ENCODE peak calls at places on chromosomes 1 and 21, in ten cellular contexts. V is cardiac fibroblast, A is RWPE1, R is esophagus squamous epithelium, E is ascending aorta, L is NCI-H345, D is T-helper 2 cell, Q is AG10803, C is endothelial cell, G is activated T-helper 1 cell treated with Interleukin-2 at 50 U/mL for 16 hours. U is an unnamed sample.

GRCh38 chr1:206470692-206471414 is 577 bp downstream of the IKBKE start:
- DNase-seq in A (peak; percentile 60), L (no peak), C (peak; percentile 51), R (no peak), G (peak; percentile 34), E (no peak), Q (peak; percentile 70), V (peak; percentile 77), D (no peak), U (peak; percentile 84)

GRCh38 chr21:36791695-36792451 is 93.0 kb downstream of the SIM2 start:
- DNase-seq in D (no peak), G (no peak), L (no peak), R (no peak), V (no peak), Q (no peak), A (no peak), C (no peak), E (no peak), U (no peak)

GRCh38 chr1:212561501-212561931 is 47.0 kb upstream of the ATF3 start:
- DNase-seq in D (no peak), L (no peak), Q (peak; percentile 45), E (peak; percentile 48), G (no peak), C (no peak), A (no peak), V (peak; percentile 17), R (no peak), U (peak; percentile 58)

GRCh38 chr1:40110389-40110788 is 13.3 kb upstream of the PPT1 start:
- DNase-seq in V (no peak), D (no peak), G (no peak), E (no peak), C (no peak), Q (no peak), L (no peak), A (no peak), R (no peak), U (no peak)

GRCh38 chr21:41729701-41730368 is 37.0 kb downstream of the RIPK4 start:
- DNase-seq in L (no peak), A (no peak), G (no peak), E (no peak), R (no peak), Q (no peak), D (no peak), C (no peak), V (no peak), U (no peak)

GRCh38 chr21:41725421-41726021 is 41.3 kb downstream of the RIPK4 start:
- DNase-seq in R (no peak), Q (no peak), A (no peak), D (no peak), C (no peak), V (no peak), G (no peak), E (no peak), L (no peak), U (no peak)

GRCh38 chr1:66183386-66183785 is 350.6 kb upstream of the SGIP1 start:
- DNase-seq in G (no peak), V (no peak), A (no peak), C (no peak), L (no peak), R (no peak), Q (no peak), E (no peak), D (no peak), U (no peak)

GRCh38 chr1:208604295-208604694 is 360.1 kb upstream of the PLXNA2 start:
- DNase-seq in D (no peak), L (no peak), V (no peak), C (no peak), A (peak; percentile 61), G (no peak), Q (peak; percentile 23), R (no peak), E (no peak), U (peak; percentile 84)

GRCh38 chr1:220301630-220302029 is 29.4 kb upstream of the RAB3GAP2 start:
- DNase-seq in C (no peak), E (no peak), Q (no peak), V (no peak), R (no peak), A (no peak), D (no peak), L (no peak), G (no peak), U (no peak)

GRCh38 chr1:32470431-32470830 is 5.6 kb downstream of the ZBTB8B start:
- DNase-seq in E (no peak), Q (no peak), L (no peak), G (no peak), V (peak; percentile 31), R (no peak), A (no peak), C (no peak), D (no peak), U (no peak)

GRCh38 chr21:44800971-44801467 is 601 bp downstream of the UBE2G2 start:
- DNase-seq in C (no peak), A (peak; percentile 59), L (peak; percentile 15), E (no peak), Q (peak; percentile 32), R (no peak), V (peak; percentile 31), D (no peak), G (no peak), U (peak; percentile 54)

GRCh38 chr1:116284819-116285390 is 88.1 kb upstream of the ATP1A1 start:
- DNase-seq in Q (no peak), V (no peak), R (no peak), D (no peak), A (no peak), E (no peak), L (no peak), C (no peak), G (no peak), U (no peak)

GRCh38 chr1:8825985-8826481 is 8.6 kb upstream of the RERE start:
- DNase-seq in R (no peak), E (no peak), G (no peak), Q (peak; percentile 93), V (peak; percentile 74), A (no peak), D (no peak), C (no peak), L (no peak), U (peak; percentile 42)

GRCh38 chr1:59978026-59978425 is 51.5 kb upstream of the CYP2J2 start:
- DNase-seq in V (no peak), E (no peak), A (no peak), D (no peak), G (no peak), Q (peak; percentile 37), R (no peak), L (no peak), C (no peak), U (peak; percentile 14)

GRCh38 chr1:223180803-223181321 is 37.8 kb upstream of the TLR5 start:
- DNase-seq in E (no peak), C (no peak), L (peak; percentile 36), V (peak; percentile 37), A (peak; percentile 42), Q (peak; percentile 85), R (no peak), G (no peak), D (no peak), U (peak; percentile 96)

GRCh38 chr1:37246631-37247030 is 212.3 kb upstream of the GRIK3 start:
- DNase-seq in Q (no peak), L (no peak), C (no peak), R (no peak), G (no peak), E (no peak), V (no peak), A (no peak), D (no peak), U (no peak)

GRCh38 chr1:234230414-234230862 is 142.8 kb upstream of the COA6 start:
- DNase-seq in D (no peak), E (no peak), Q (no peak), V (no peak), C (no peak), L (peak; percentile 93), R (no peak), G (no peak), A (no peak), U (no peak)

GRCh38 chr1:225691861-225692516 is 39.1 kb upstream of the ENAH start:
- DNase-seq in E (no peak), L (no peak), G (no peak), D (no peak), C (no peak), A (no peak), R (no peak), Q (peak; percentile 95), V (peak; percentile 77), U (peak; percentile 91)

GRCh38 chr1:35929730-35930592 is 944 bp upstream of the AGO3 start:
- DNase-seq in L (peak; percentile 45), D (peak; percentile 5), A (peak; percentile 37), V (peak; percentile 71), R (peak; percentile 2), C (peak; percentile 26), E (no peak), G (peak; percentile 7), Q (peak; percentile 52), U (peak; percentile 30)

GRCh38 chr1:30111431-30111830 is 612.0 kb downstream of the MATN1 start:
- DNase-seq in Q (peak; percentile 29), V (peak; percentile 57), E (no peak), G (no peak), A (peak; percentile 38), D (no peak), R (no peak), L (peak; percentile 76), C (peak; percentile 66), U (peak; percentile 25)

GRCh38 chr1:179824265-179824664 is 53.3 kb downstream of the TOR1AIP2 start:
- DNase-seq in Q (no peak), D (no peak), G (no peak), R (no peak), L (no peak), E (no peak), A (no peak), C (no peak), V (no peak), U (no peak)

GRCh38 chr1:24027838-24028468 is 47.8 kb upstream of the SRSF10 start:
- DNase-seq in L (peak; percentile 8), D (no peak), A (peak; percentile 38), E (no peak), G (no peak), C (no peak), R (no peak), V (peak; percentile 86), Q (peak; percentile 69), U (peak; percentile 75)

GRCh38 chr1:195899762-195900352 is 708.4 kb downstream of the KCNT2 start:
- DNase-seq in R (no peak), V (peak; percentile 16), G (no peak), C (no peak), E (no peak), Q (peak; percentile 1), A (peak; percentile 45), D (no peak), L (no peak), U (no peak)

GRCh38 chr1:51328926-51329325 is 1.4 kb downstream of the TTC39A start:
- DNase-seq in D (no peak), G (no peak), V (no peak), E (no peak), L (no peak), C (no peak), R (no peak), Q (no peak), A (no peak), U (no peak)

GRCh38 chr1:91769698-91770232 is 116.2 kb downstream of the TGFBR3 start:
- DNase-seq in Q (no peak), C (no peak), V (no peak), D (no peak), R (no peak), A (no peak), G (no peak), L (no peak), E (no peak), U (no peak)

GRCh38 chr1:229975047-229975446 is 92.0 kb upstream of the GALNT2 start:
- DNase-seq in E (no peak), V (no peak), C (no peak), Q (no peak), D (no peak), R (no peak), G (no peak), L (no peak), A (no peak), U (no peak)

GRCh38 chr1:153942766-153943549 is 3.6 kb downstream of the DENND4B start:
- DNase-seq in V (no peak), D (no peak), Q (no peak), G (no peak), A (no peak), E (no peak), C (no peak), L (no peak), R (no peak), U (no peak)

GRCh38 chr1:91092503-91092902 is 70.7 kb upstream of the ZNF644 start:
- DNase-seq in E (no peak), A (no peak), C (no peak), L (peak; percentile 2), Q (no peak), R (no peak), D (no peak), V (no peak), G (no peak), U (peak; percentile 47)